ENCODE peak calls at places on chromosomes 2 and 18, in ten cellular contexts. E is endothelial cell, V is mesothelial cell of epicardium, U is AG04450, G is thoracic aorta, H is uterus, L is breast epithelium, Q is B cell, F is transverse colon, M is fibroblast of lung. Z is an unnamed sample.

GRCh38 chr2:40173276-40173675 is 278.6 kb downstream of the SLC8A1 start:
- DNase-seq in U (no peak), E (no peak), V (no peak), Q (no peak), M (peak), G (no peak), L (no peak), H (no peak), F (no peak), Z (no peak)

GRCh38 chr2:74383254-74383653 is 3.1 kb upstream of the DCTN1 start:
- DNase-seq in F (no peak), U (peak), E (no peak), V (no peak), H (no peak), L (no peak), Q (peak), G (no peak), M (peak), Z (no peak)

GRCh38 chr2:159786938-159787337 is 11.1 kb downstream of the CD302 start:
- DNase-seq in L (no peak), F (no peak), H (no peak), E (no peak), M (no peak), U (no peak), Q (no peak), V (no peak), G (no peak), Z (no peak)

GRCh38 chr2:110115291-110116032 is at the start of gene MALL:
- DNase-seq in H (no peak), G (no peak), L (peak), F (peak), M (peak), U (no peak), Q (no peak), V (no peak), E (peak), Z (no peak)

GRCh38 chr2:102841107-102841840 is 79.4 kb downstream of the TMEM182 start:
- DNase-seq in Q (peak), U (peak), V (peak), F (peak), L (no peak), E (peak), G (no peak), M (peak), H (no peak), Z (peak)

GRCh38 chr2:231929961-231930600 is 3.9 kb upstream of the NPPC start:
- DNase-seq in H (peak), L (peak), F (no peak), E (no peak), U (no peak), G (no peak), Q (no peak), V (peak), M (no peak), Z (peak)

GRCh38 chr2:146597291-146597690 is 1247.5 kb upstream of the ACVR2A start:
- DNase-seq in H (no peak), E (no peak), F (no peak), V (no peak), M (no peak), Q (no peak), U (no peak), L (no peak), G (no peak), Z (no peak)

GRCh38 chr2:3187467-3187866 is 190.2 kb downstream of the EIPR1 start:
- DNase-seq in G (no peak), V (no peak), L (no peak), E (no peak), U (no peak), F (no peak), H (no peak), Q (no peak), M (no peak), Z (no peak)

GRCh38 chr2:11305958-11306357 is 38.5 kb downstream of the ROCK2 start:
- DNase-seq in M (peak), F (no peak), H (no peak), G (no peak), Q (no peak), E (no peak), V (no peak), U (peak), L (no peak), Z (no peak)

GRCh38 chr2:151343073-151343472 is 14.3 kb upstream of the TNFAIP6 start:
- DNase-seq in F (no peak), L (no peak), V (no peak), Q (no peak), G (no peak), M (no peak), E (no peak), U (no peak), H (no peak), Z (no peak)

GRCh38 chr2:1309507-1309906 is 103.8 kb upstream of the TPO start:
- DNase-seq in E (no peak), H (no peak), G (no peak), L (no peak), V (no peak), U (no peak), Q (no peak), M (no peak), F (no peak), Z (no peak)

GRCh38 chr18:44859263-44859662 is 178.6 kb downstream of the SETBP1 start:
- DNase-seq in G (no peak), H (no peak), M (no peak), Q (no peak), F (no peak), L (no peak), U (no peak), E (no peak), V (no peak), Z (no peak)

GRCh38 chr18:47735041-47735440 is 195.4 kb downstream of the SMAD2 start:
- DNase-seq in G (no peak), L (no peak), H (no peak), M (no peak), F (no peak), Q (no peak), V (no peak), U (no peak), E (no peak), Z (no peak)

GRCh38 chr2:5111581-5111980 is 580.6 kb upstream of the SOX11 start:
- DNase-seq in V (no peak), M (no peak), U (no peak), L (no peak), F (no peak), H (no peak), Q (no peak), G (no peak), E (no peak), Z (no peak)

GRCh38 chr2:10453899-10454298 is 5.8 kb upstream of the ODC1 start:
- DNase-seq in E (no peak), G (no peak), F (no peak), U (no peak), H (no peak), L (no peak), V (no peak), M (no peak), Q (no peak), Z (no peak)

GRCh38 chr18:53148056-53148574 is 808.1 kb downstream of the DCC start:
- DNase-seq in V (no peak), L (no peak), U (no peak), H (no peak), G (no peak), Q (no peak), M (no peak), F (no peak), E (no peak), Z (no peak)

GRCh38 chr18:53153800-53154199 is 813.8 kb downstream of the DCC start:
- DNase-seq in M (no peak), G (no peak), L (no peak), V (no peak), U (no peak), E (no peak), H (no peak), F (no peak), Q (no peak), Z (no peak)

GRCh38 chr18:53152478-53152877 is 812.5 kb downstream of the DCC start:
- DNase-seq in U (no peak), F (no peak), V (no peak), M (no peak), E (no peak), Q (no peak), G (no peak), H (no peak), L (no peak), Z (no peak)

GRCh38 chr18:53147472-53147871 is 807.5 kb downstream of the DCC start:
- DNase-seq in V (no peak), U (no peak), Q (no peak), G (no peak), E (no peak), H (no peak), M (no peak), L (no peak), F (no peak), Z (no peak)

DNA sequence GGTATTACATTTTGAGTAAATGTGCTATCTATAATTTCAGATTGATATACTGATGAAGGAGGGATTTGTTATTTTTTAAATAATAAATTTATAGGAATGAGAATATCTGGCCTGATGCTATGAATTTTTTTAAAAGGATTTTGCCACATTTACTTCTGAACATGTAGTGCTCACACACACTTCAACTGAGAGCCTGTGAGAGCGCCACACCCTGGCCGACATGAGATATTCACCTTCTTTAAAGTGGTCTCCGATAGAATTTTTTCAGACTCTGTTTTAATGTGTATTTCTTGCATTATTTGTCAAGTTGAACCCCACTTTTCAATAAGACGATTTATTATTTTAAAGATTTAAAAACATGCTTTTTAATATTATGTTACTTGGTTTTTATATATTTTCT is 813.3 kb downstream of the DCC start:
- DNase-seq in G (no peak), Q (no peak), E (peak), V (peak), L (no peak), H (no peak), M (no peak), U (no peak), F (peak), Z (peak)
- TF ChIP-seq CTCF in G (no peak), Q (no peak), E (peak), V (peak), L (no peak), H (no peak), M (no peak), U (no peak), F (no peak), Z (peak)

GRCh38 chr18:2948038-2948437 is 64.9 kb downstream of the LPIN2 start:
- DNase-seq in U (no peak), G (no peak), L (no peak), H (no peak), E (no peak), F (no peak), Q (no peak), M (peak), V (no peak), Z (no peak)
- TF ChIP-seq CTCF in U (peak), G (no peak), L (no peak), H (peak), E (peak), F (peak), Q (no peak), M (peak), V (peak), Z (peak)

DNA sequence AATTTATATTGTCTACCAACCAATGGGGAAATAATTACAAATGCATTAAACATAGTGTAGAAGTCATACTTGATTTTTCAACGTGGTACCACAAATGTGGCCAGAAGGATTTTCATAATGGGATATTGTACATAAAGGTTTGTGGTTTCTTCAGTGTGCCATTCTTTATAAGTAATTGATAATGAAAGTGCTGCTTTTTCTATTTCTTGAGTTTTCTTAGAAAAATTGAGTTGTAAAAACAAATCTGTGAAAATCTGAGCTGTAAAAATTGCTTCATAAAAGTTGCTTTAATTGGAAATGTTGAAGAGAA is 103.6 kb downstream of the KYNU start:
- DNase-seq in V (no peak), L (no peak), G (no peak), M (no peak), F (no peak), H (no peak), E (no peak), Q (no peak), U (no peak), Z (no peak)
- TF ChIP-seq CTCF in V (no peak), L (no peak), G (no peak), M (no peak), F (no peak), H (no peak), E (peak), Q (peak), U (no peak), Z (no peak)

GRCh38 chr2:149409506-149409905 is 79.1 kb downstream of the LYPD6 start:
- DNase-seq in G (no peak), V (no peak), U (no peak), M (no peak), H (no peak), L (no peak), Q (no peak), E (no peak), F (no peak), Z (no peak)

GRCh38 chr2:149413487-149413886 is 83.1 kb downstream of the LYPD6 start:
- DNase-seq in L (no peak), E (no peak), G (no peak), V (no peak), U (no peak), F (no peak), M (no peak), H (no peak), Q (no peak), Z (no peak)

DNA sequence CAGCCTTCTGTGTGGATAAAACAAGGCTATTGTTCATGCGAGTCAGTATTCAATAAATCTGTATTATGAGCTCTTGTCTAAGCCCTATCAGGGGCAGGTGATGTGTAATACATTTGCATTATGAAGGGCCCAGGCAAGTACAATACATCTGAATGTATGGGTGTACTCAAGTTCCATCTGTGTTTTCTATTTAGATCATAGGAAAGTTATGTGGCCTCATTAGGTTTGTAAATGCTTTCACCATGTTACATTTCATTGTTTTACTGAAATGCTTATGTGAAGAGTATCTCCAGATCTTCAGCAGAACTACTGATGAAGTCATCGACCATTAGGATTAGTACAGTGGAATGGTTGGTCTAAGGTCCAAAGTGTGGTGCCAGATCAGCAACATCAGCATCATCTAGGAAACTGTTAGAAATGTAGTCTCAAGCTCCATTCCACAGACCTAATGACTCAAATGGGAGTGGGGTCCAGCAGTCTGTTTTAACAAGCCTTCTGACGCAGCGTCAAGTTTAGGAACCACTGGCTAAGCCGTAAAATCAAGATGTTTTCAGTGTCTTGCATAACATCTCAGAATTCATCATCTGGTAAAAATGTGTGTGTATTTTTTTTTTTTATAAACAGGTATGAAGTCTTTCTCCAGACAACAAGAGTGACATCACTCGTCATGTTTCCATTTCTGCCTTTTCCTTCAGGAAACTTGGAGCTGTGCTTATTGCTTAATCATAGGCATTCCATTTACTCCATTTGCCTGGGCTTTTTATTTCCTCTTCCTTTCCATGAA is 80.5 kb downstream of the LYPD6 start:
- DNase-seq in V (no peak), G (no peak), E (no peak), U (peak), F (no peak), L (no peak), Q (no peak), M (peak), H (no peak), Z (no peak)
- TF ChIP-seq CTCF in V (no peak), G (no peak), E (no peak), U (no peak), F (no peak), L (no peak), Q (no peak), M (no peak), H (no peak), Z (no peak)

GRCh38 chr2:101770672-101771071 is 73.2 kb downstream of the MAP4K4 start:
- DNase-seq in M (peak), H (no peak), U (no peak), F (peak), E (peak), G (no peak), L (no peak), V (no peak), Q (no peak), Z (no peak)
- TF ChIP-seq CTCF in M (peak), H (no peak), U (peak), F (peak), E (no peak), G (no peak), L (no peak), V (no peak), Q (peak), Z (no peak)

DNA sequence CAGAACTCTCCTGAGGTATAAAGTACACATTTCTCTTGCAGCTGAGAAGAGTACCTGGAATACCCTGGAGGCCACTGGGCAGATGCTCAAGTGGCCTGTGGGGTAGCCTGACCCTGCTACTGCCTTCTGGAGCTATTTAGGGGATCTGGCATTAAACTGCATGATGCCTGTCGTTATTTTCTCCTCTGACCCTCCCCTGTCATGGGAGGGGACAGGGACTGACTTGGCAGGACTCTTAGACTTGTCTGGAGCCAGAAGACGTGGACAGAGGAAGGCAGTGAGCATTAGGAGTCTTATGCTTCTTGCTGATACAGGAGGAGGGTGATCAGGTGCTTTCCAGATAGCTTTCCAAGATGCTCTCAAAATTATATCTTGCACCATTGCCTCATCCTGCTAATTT is 24.8 kb downstream of the CNRIP1 start:
- DNase-seq in E (no peak), V (no peak), U (no peak), F (no peak), Q (no peak), H (no peak), L (no peak), M (no peak), G (no peak), Z (no peak)
- TF ChIP-seq CTCF in E (no peak), V (no peak), U (no peak), F (no peak), Q (no peak), H (no peak), L (no peak), M (no peak), G (no peak), Z (no peak)

GRCh38 chr2:148644885-148645134 is 259 bp downstream of the EPC2 start:
- DNase-seq in U (no peak), Q (peak), F (no peak), G (no peak), M (no peak), E (no peak), H (no peak), V (no peak), L (no peak), Z (no peak)

GRCh38 chr2:148643998-148644884 is at the start of gene EPC2:
- DNase-seq in H (peak), L (peak), U (peak), Q (peak), E (peak), V (peak), G (peak), F (peak), M (peak), Z (peak)

GRCh38 chr2:148643421-148643820 is 1.1 kb upstream of the EPC2 start:
- DNase-seq in E (no peak), F (no peak), L (no peak), U (no peak), G (no peak), V (no peak), H (no peak), Q (no peak), M (no peak), Z (no peak)

GRCh38 chr2:148645925-148646559 is 1.5 kb downstream of the EPC2 start:
- DNase-seq in H (no peak), L (no peak), F (peak), M (peak), E (peak), Q (peak), G (peak), U (peak), V (no peak), Z (peak)

GRCh38 chr2:148645135-148645924 is 779 bp downstream of the EPC2 start:
- DNase-seq in U (peak), M (peak), F (peak), Q (peak), L (peak), E (peak), H (peak), V (peak), G (peak), Z (peak)
- TF ChIP-seq CTCF in U (peak), M (peak), F (peak), Q (peak), L (no peak), E (peak), H (peak), V (no peak), G (peak), Z (peak)

GRCh38 chr2:120460511-120460910 is 114.6 kb downstream of the INHBB start:
- DNase-seq in V (no peak), H (no peak), Q (no peak), G (no peak), M (no peak), E (no peak), F (no peak), U (no peak), L (no peak), Z (no peak)

GRCh38 chr2:120453635-120453998 is 107.7 kb downstream of the INHBB start:
- DNase-seq in U (no peak), Q (no peak), V (no peak), F (no peak), G (no peak), M (peak), E (no peak), L (no peak), H (no peak), Z (no peak)

GRCh38 chr2:120454993-120455789 is 109.3 kb downstream of the INHBB start:
- DNase-seq in H (no peak), L (no peak), F (no peak), U (peak), Q (no peak), E (no peak), V (no peak), M (peak), G (no peak), Z (no peak)

GRCh38 chr2:120452945-120453634 is 107.2 kb downstream of the INHBB start:
- DNase-seq in F (no peak), E (no peak), V (no peak), H (no peak), G (no peak), U (no peak), Q (no peak), L (no peak), M (no peak), Z (no peak)

DNA sequence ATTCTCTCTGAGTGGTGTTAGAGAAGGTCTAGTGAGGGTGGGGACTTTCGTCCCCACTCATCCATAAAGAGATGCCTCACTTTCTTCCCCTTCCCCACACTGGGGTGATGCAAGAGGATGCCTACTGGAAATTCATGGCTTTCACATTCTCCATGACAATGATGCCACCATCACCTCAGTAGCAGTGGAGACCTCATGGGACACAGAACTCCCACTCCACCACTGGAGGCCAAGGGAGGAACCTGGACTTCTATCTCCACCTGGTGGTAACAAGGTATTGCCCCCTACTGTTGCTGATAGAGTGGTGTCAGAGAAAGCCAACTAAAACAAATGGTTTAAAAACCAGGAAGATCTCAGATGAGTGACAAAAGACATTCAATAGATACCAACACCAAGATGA is 110.9 kb downstream of the INHBB start:
- DNase-seq in U (no peak), Q (no peak), F (no peak), V (no peak), G (no peak), H (no peak), M (no peak), L (no peak), E (no peak), Z (no peak)
- TF ChIP-seq CTCF in U (no peak), Q (no peak), F (no peak), V (no peak), G (no peak), H (no peak), M (no peak), L (no peak), E (no peak), Z (no peak)

GRCh38 chr2:117621330-117621729 is 193.2 kb upstream of the DDX18 start:
- DNase-seq in F (no peak), H (no peak), Q (no peak), L (no peak), G (no peak), U (no peak), M (no peak), E (no peak), V (no peak), Z (no peak)
- TF ChIP-seq CTCF in F (no peak), H (no peak), Q (no peak), L (no peak), G (no peak), U (no peak), M (no peak), E (no peak), V (no peak), Z (no peak)

GRCh38 chr2:112972423-112973086 is 5.3 kb upstream of the IL36G start:
- DNase-seq in H (no peak), U (no peak), M (no peak), G (no peak), E (no peak), Q (no peak), V (no peak), L (no peak), F (no peak), Z (no peak)

GRCh38 chr2:112977559-112978056 is at the start of gene IL36G:
- DNase-seq in E (no peak), M (no peak), V (no peak), L (no peak), F (no peak), Q (no peak), U (no peak), G (no peak), H (no peak), Z (no peak)

GRCh38 chr2:112973156-112973555 is 4.7 kb upstream of the IL36G start:
- DNase-seq in M (no peak), U (no peak), L (no peak), F (no peak), E (no peak), Q (no peak), G (no peak), V (no peak), H (no peak), Z (no peak)
- TF ChIP-seq CTCF in M (no peak), U (no peak), L (no peak), F (no peak), E (no peak), Q (no peak), G (no peak), V (no peak), H (no peak), Z (no peak)